ENCODE peak calls at places on chromosomes 7 and 10, in ten cellular contexts. Z, T, O, H, C, E, L, D, F and R are unnamed samples.
A peak's percentile ranks its signal among the peaks of the same experiment; 100 is the strongest.

GRCh38 chr7:47379629-47380324 is 202.1 kb downstream of the TNS3 start:
- DNase-seq in Z (peak; percentile 31), T (peak; percentile 62), O (peak; percentile 44), H (peak; percentile 79), C (peak; percentile 81), E (peak; percentile 90), L (no peak), D (peak; percentile 85), F (no peak), R (peak; percentile 77)

GRCh38 chr10:99945286-99945685 is 64.5 kb downstream of the DNMBP start:
- DNase-seq in Z (peak; percentile 60), T (peak; percentile 54), O (no peak), H (peak; percentile 27), C (no peak), E (no peak), L (no peak), D (no peak), F (no peak), R (no peak)

GRCh38 chr10:22823109-22823508 is 104.7 kb upstream of the ARMC3 start:
- DNase-seq in Z (peak; percentile 65), T (peak; percentile 66), O (no peak), H (no peak), C (no peak), E (no peak), L (no peak), D (no peak), F (peak; percentile 23), R (no peak)

GRCh38 chr10:44439436-44439835 is 54.5 kb upstream of the CXCL12 start:
- DNase-seq in Z (no peak), T (no peak), O (no peak), H (no peak), C (no peak), E (no peak), L (peak; percentile 81), D (no peak), F (no peak), R (no peak)

GRCh38 chr7:1675036-1675671 is 5.1 kb downstream of the ELFN1 start:
- DNase-seq in Z (no peak), T (no peak), O (peak; percentile 6), H (no peak), C (no peak), E (peak; percentile 57), L (no peak), D (no peak), F (no peak), R (peak; percentile 35)

GRCh38 chr7:102938679-102939078 is 25.9 kb downstream of the LRRC17 start:
- DNase-seq in Z (no peak), T (no peak), O (no peak), H (no peak), C (no peak), E (no peak), L (no peak), D (no peak), F (no peak), R (no peak)

GRCh38 chr7:14905764-14906163 is 3.2 kb upstream of the DGKB start:
- DNase-seq in Z (no peak), T (no peak), O (no peak), H (no peak), C (no peak), E (no peak), L (no peak), D (no peak), F (no peak), R (no peak)

GRCh38 chr10:26738354-26738753 is 40.9 kb downstream of the PDSS1 start:
- DNase-seq in Z (no peak), T (peak; percentile 31), O (no peak), H (no peak), C (no peak), E (no peak), L (no peak), D (no peak), F (no peak), R (no peak)

GRCh38 chr7:33926535-33926934 is 21.2 kb downstream of the BMPER start:
- DNase-seq in Z (no peak), T (no peak), O (no peak), H (no peak), C (no peak), E (no peak), L (no peak), D (no peak), F (no peak), R (no peak)

GRCh38 chr7:55018361-55019328 is at the start of gene EGFR:
- DNase-seq in Z (peak; percentile 75), T (peak; percentile 87), O (peak; percentile 66), H (peak; percentile 81), C (peak; percentile 88), E (peak; percentile 96), L (no peak), D (peak; percentile 85), F (no peak), R (peak; percentile 86)

GRCh38 chr7:157278791-157279678 is 57.8 kb upstream of the DNAJB6 start:
- DNase-seq in Z (no peak), T (no peak), O (no peak), H (peak; percentile 71), C (peak; percentile 89), E (peak; percentile 85), L (no peak), D (peak; percentile 83), F (no peak), R (peak; percentile 78)

GRCh38 chr7:27576360-27576944 is 86.2 kb downstream of the HIBADH start:
- DNase-seq in Z (peak; percentile 38), T (peak; percentile 70), O (no peak), H (no peak), C (no peak), E (no peak), L (no peak), D (no peak), F (no peak), R (no peak)

GRCh38 chr10:125232841-125233240 is 72.5 kb upstream of the CTBP2 start:
- DNase-seq in Z (peak; percentile 55), T (no peak), O (no peak), H (no peak), C (no peak), E (no peak), L (no peak), D (no peak), F (no peak), R (no peak)

GRCh38 chr10:72948762-72949161 is 5.8 kb downstream of the PLA2G12B start:
- DNase-seq in Z (no peak), T (no peak), O (no peak), H (no peak), C (no peak), E (no peak), L (no peak), D (no peak), F (no peak), R (no peak)

GRCh38 chr10:6053816-6054581 is 8.2 kb downstream of the IL2RA start:
- DNase-seq in Z (no peak), T (peak; percentile 54), O (no peak), H (peak; percentile 63), C (peak; percentile 68), E (peak; percentile 81), L (peak; percentile 87), D (peak; percentile 53), F (no peak), R (peak; percentile 77)

GRCh38 chr10:103888113-103888841 is 29.7 kb downstream of the STN1 start:
- DNase-seq in Z (peak; percentile 77), T (peak; percentile 88), O (peak; percentile 25), H (peak; percentile 64), C (peak; percentile 90), E (peak; percentile 85), L (peak; percentile 83), D (peak; percentile 50), F (no peak), R (no peak)

GRCh38 chr10:103885617-103886016 is 30.2 kb upstream of the SH3PXD2A start:
- DNase-seq in Z (no peak), T (no peak), O (no peak), H (no peak), C (no peak), E (no peak), L (peak; percentile 56), D (no peak), F (no peak), R (no peak)

GRCh38 chr10:103882285-103883007 is 27.1 kb upstream of the SH3PXD2A start:
- DNase-seq in Z (no peak), T (no peak), O (no peak), H (no peak), C (no peak), E (no peak), L (no peak), D (no peak), F (no peak), R (no peak)

GRCh38 chr10:103881420-103882284 is 26.3 kb upstream of the SH3PXD2A start:
- DNase-seq in Z (no peak), T (no peak), O (no peak), H (peak; percentile 41), C (no peak), E (no peak), L (no peak), D (peak; percentile 55), F (no peak), R (no peak)

GRCh38 chr10:103884681-103885139 is 29.3 kb upstream of the SH3PXD2A start:
- DNase-seq in Z (peak; percentile 58), T (peak; percentile 76), O (no peak), H (peak; percentile 32), C (no peak), E (no peak), L (peak; percentile 79), D (no peak), F (no peak), R (no peak)
- TF ChIP-seq CTCF in Z (peak; percentile 87), T (peak; percentile 85), O (peak; percentile 78), H (peak; percentile 49), C (peak; percentile 60), E (peak; percentile 69), L (peak; percentile 70), D (peak; percentile 81), F (peak; percentile 72), R (peak; percentile 75)

GRCh38 chr10:101691081-101691480 is 3.9 kb downstream of the FBXW4 start:
- DNase-seq in Z (no peak), T (no peak), O (no peak), H (no peak), C (no peak), E (no peak), L (no peak), D (no peak), F (no peak), R (no peak)
- H3K4me1 ChIP-seq in Z (peaks cover 22% of the 10 kb centered on the region), T (peaks cover 45% of the 10 kb centered on the region), O (peaks cover 17% of the 10 kb centered on the region), H (peaks cover 27% of the 10 kb centered on the region), C (peaks cover 11% of the 10 kb centered on the region), E (peaks cover 19% of the 10 kb centered on the region), L (peaks cover 53% of the 10 kb centered on the region), D (peaks cover 81% of the 10 kb centered on the region), F (peaks cover 13% of the 10 kb centered on the region), R (peaks cover 58% of the 10 kb centered on the region)

GRCh38 chr7:35359423-35359822 is 105.5 kb upstream of the TBX20 start:
- DNase-seq in Z (no peak), T (no peak), O (no peak), H (no peak), C (no peak), E (no peak), L (no peak), D (no peak), F (no peak), R (no peak)
- TF ChIP-seq CTCF in Z (no peak), T (no peak), O (no peak), H (no peak), C (no peak), E (no peak), L (no peak), D (no peak), F (no peak), R (no peak)

DNA sequence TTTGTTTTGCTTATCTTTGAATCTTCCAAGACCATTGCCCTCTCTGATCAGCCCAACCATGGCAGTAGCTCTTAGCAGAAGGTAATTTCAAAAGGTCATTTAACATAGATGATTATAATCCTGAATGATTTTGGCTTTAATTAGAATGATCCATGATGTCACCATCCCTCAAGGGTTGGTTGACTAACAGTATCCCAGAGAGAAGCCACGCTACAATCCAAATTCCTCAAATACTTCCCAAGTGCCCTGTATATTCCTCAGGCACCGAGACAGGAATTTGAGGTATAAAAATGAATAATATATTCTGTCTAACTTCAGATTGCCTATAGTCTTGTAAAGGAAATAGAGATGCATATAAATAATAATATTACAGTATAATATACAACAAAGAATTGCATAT is 42.1 kb upstream of the TMEM196 start:
- DNase-seq in Z (no peak), T (no peak), O (no peak), H (no peak), C (no peak), E (no peak), L (no peak), D (no peak), F (no peak), R (no peak)
- H3K4me1 ChIP-seq in Z (no peaks in the 10 kb centered on the region), T (no peaks in the 10 kb centered on the region), O (no peaks in the 10 kb centered on the region), H (no peaks in the 10 kb centered on the region), C (no peaks in the 10 kb centered on the region), E (no peaks in the 10 kb centered on the region), L (no peaks in the 10 kb centered on the region), D (no peaks in the 10 kb centered on the region), F (no peaks in the 10 kb centered on the region), R (no peaks in the 10 kb centered on the region)